ENCODE peak calls at places on chromosomes 13 and 19, in five cellular contexts. V is endothelial cell of umbilical vein, I is heart left ventricle, A is GM23338, S is DND-41. Y is an unnamed sample.

GRCh38 chr13:84118845-84119409 is 236.7 kb upstream of the SLITRK1 start:
- DNase-seq in A (no peak), S (no peak), I (no peak), V (no peak), Y (no peak)

GRCh38 chr19:51271015-51271600 is 20.2 kb downstream of the SIGLECL1 start:
- DNase-seq in I (no peak), V (no peak), S (no peak), A (peak), Y (no peak)

GRCh38 chr19:17420267-17420924 is 549 bp downstream of the MVB12A start:
- DNase-seq in V (peak), I (peak), S (peak), A (peak), Y (no peak)

GRCh38 chr13:97224544-97225324 is 2.6 kb downstream of the MBNL2 start:
- DNase-seq in V (peak), S (no peak), A (peak), I (no peak), Y (no peak)

GRCh38 chr19:36136975-36137686 is 2.7 kb upstream of the CAPNS1 start:
- DNase-seq in A (no peak), S (no peak), I (peak), V (peak), Y (peak)

GRCh38 chr13:101267656-101268055 is 148.7 kb downstream of the NALCN start:
- DNase-seq in S (no peak), V (no peak), I (no peak), A (no peak), Y (peak)

GRCh38 chr13:76116931-76117330 is 480.8 kb downstream of the LMO7 start:
- DNase-seq in V (no peak), A (no peak), S (no peak), I (no peak), Y (no peak)

GRCh38 chr13:102141625-102142472 is 260.0 kb downstream of the FGF14 start:
- DNase-seq in S (no peak), A (peak), I (no peak), V (peak), Y (no peak)

GRCh38 chr13:113117335-113117872 is 5.2 kb upstream of the F10 start:
- DNase-seq in S (no peak), A (no peak), V (no peak), I (peak), Y (no peak)

GRCh38 chr19:33813391-33814101 is 16.9 kb downstream of the KCTD15 start:
- DNase-seq in S (no peak), V (no peak), I (no peak), A (no peak), Y (no peak)

GRCh38 chr19:53140351-53140750 is 7.6 kb upstream of the ZNF415 start:
- DNase-seq in S (no peak), A (no peak), I (no peak), V (no peak), Y (no peak)

GRCh38 chr13:25207291-25207690 is 35.2 kb upstream of the AMER2 start:
- DNase-seq in S (no peak), I (no peak), V (no peak), A (no peak), Y (no peak)

GRCh38 chr19:40745402-40745780 is 4.9 kb downstream of the ACTMAP start:
- DNase-seq in I (no peak), S (no peak), V (peak), A (no peak), Y (no peak)

GRCh38 chr13:29479716-29480492 is 115.6 kb downstream of the SLC7A1 start:
- DNase-seq in V (no peak), S (no peak), A (peak), I (no peak), Y (no peak)

GRCh38 chr13:113273856-113274590 is 23.0 kb upstream of the LAMP1 start:
- DNase-seq in S (no peak), I (no peak), A (no peak), V (no peak), Y (peak)

GRCh38 chr13:91141619-91142061 is 205.8 kb upstream of the MIR17HG start:
- DNase-seq in S (no peak), I (no peak), A (no peak), V (no peak), Y (no peak)

GRCh38 chr19:40585677-40586422 is 9.2 kb downstream of the SHKBP1 start:
- DNase-seq in A (no peak), V (peak), S (no peak), I (no peak), Y (no peak)

GRCh38 chr13:27621116-27621365 is 651 bp upstream of the POLR1D start:
- DNase-seq in I (no peak), A (no peak), S (no peak), V (peak), Y (no peak)

GRCh38 chr13:20823071-20823470 is 49.3 kb upstream of the EEF1AKMT1 start:
- DNase-seq in V (no peak), A (no peak), I (no peak), S (no peak), Y (no peak)

GRCh38 chr13:26425439-26426358 is 131.8 kb upstream of the WASF3 start:
- DNase-seq in A (no peak), S (no peak), I (no peak), V (no peak), Y (no peak)

GRCh38 chr19:6588508-6589345 is 2.2 kb downstream of the CD70 start:
- DNase-seq in A (peak), S (no peak), V (no peak), I (no peak), Y (no peak)

GRCh38 chr19:6586726-6587092 is 4.2 kb downstream of the CD70 start:
- DNase-seq in I (no peak), A (no peak), S (no peak), V (no peak), Y (no peak)

GRCh38 chr19:6586056-6586455 is 4.9 kb downstream of the CD70 start:
- DNase-seq in V (no peak), A (no peak), I (no peak), S (no peak), Y (no peak)

GRCh38 chr19:6587998-6588507 is 2.9 kb downstream of the CD70 start:
- DNase-seq in I (no peak), V (no peak), S (no peak), A (peak), Y (no peak)

DNA sequence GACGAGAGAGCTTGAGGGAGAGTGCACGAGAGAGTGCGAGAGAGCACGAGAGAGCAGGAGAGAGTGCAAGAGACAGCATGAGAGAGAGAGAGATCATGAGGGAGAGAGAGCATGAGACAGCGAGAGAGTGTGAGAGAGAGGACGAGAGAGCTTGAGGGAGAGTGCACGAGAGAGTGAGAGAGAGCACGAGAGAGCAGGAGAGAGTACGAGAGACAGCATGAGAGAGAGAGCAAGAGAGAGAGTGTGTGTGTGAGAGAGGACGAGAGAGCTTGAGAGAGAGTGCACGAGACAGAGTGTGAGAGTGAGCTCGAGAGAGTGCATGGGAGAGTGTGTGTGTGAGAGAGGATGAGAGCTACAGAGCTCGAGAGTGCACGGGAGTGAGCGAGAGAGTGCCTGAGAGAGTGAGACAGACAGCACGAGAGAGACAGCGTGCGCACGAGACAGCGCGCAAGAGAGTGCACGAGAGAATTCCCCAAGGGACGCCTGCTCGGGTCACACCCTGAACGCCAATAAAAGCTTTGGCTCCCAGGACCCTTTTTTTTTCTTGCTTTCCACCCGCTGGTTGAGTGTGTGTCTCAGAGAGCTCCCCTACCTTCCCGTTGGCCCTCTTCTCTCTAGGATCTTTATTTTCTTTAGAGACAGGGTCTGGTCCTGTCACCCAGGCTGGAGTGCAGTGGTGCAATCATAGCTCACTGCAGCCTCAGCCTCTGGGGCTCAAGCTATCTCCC is 3.7 kb downstream of the CD70 start:
- DNase-seq in A (peak), S (no peak), I (no peak), V (no peak), Y (no peak)
- H3K27ac ChIP-seq in A (no peak), S (peak), I (no peak), V (no peak), Y (no peak)

GRCh38 chr19:1017115-1017905 is 3.6 kb downstream of the TMEM259 start:
- DNase-seq in I (no peak), S (no peak), A (no peak), V (no peak), Y (no peak)

GRCh38 chr19:1015782-1016646 is 4.9 kb downstream of the TMEM259 start:
- DNase-seq in S (no peak), V (no peak), A (peak), I (no peak), Y (no peak)

GRCh38 chr19:1015061-1015781 is 5.7 kb downstream of the TMEM259 start:
- DNase-seq in S (no peak), V (no peak), A (no peak), I (no peak), Y (no peak)

GRCh38 chr19:1017906-1018305 is 3.0 kb downstream of the TMEM259 start:
- DNase-seq in A (no peak), S (no peak), V (no peak), I (no peak), Y (no peak)

GRCh38 chr19:1016647-1017114 is 4.2 kb downstream of the TMEM259 start:
- DNase-seq in I (no peak), V (peak), S (no peak), A (no peak), Y (no peak)
- H3K27ac ChIP-seq in I (peak), V (peak), S (no peak), A (peak), Y (peak)

DNA sequence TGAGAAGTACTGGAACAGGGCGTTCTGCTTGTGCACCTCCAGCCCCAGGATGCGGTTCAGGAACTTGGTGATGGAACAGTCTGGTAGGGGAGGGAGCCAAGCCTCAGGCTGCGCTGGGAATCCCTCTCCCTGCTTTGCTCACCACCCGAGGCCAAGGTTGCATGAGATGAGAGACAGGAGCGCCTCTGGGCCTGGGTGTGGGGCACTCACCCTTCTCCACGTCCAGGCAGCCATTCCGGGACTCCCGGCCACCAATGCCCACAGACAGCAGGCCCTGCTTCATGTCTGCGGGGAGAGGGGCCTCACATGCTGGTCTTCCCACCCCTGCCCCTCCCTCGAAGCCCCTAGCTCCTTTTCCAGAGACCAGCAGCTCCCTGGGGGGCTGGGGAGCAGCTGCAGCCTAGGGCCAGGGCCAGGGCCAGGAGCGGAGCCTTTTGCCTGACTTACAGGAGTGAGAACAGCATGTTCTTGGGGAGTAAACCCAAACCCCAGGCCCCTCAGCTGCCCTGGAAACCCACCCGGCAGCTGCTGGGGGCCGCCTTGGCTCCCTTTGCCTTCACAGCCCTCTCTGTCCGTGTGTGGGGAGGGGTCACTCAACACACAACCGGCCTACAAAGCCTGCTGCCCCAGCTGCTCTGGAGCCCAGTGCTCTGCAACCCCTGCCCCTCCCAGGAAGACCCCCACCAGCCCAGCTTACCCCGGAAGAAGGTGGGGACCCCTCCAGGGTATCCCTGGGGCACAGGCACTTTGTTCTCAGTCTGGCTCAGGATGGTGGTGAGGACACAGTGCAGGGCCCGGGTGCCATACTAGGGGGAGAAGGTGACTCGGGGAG is 7.2 kb downstream of the GPX4 start:
- DNase-seq in I (no peak), V (no peak), S (no peak), A (no peak), Y (no peak)
- H3K27ac ChIP-seq in I (no peak), V (no peak), S (no peak), A (no peak), Y (no peak)

DNA sequence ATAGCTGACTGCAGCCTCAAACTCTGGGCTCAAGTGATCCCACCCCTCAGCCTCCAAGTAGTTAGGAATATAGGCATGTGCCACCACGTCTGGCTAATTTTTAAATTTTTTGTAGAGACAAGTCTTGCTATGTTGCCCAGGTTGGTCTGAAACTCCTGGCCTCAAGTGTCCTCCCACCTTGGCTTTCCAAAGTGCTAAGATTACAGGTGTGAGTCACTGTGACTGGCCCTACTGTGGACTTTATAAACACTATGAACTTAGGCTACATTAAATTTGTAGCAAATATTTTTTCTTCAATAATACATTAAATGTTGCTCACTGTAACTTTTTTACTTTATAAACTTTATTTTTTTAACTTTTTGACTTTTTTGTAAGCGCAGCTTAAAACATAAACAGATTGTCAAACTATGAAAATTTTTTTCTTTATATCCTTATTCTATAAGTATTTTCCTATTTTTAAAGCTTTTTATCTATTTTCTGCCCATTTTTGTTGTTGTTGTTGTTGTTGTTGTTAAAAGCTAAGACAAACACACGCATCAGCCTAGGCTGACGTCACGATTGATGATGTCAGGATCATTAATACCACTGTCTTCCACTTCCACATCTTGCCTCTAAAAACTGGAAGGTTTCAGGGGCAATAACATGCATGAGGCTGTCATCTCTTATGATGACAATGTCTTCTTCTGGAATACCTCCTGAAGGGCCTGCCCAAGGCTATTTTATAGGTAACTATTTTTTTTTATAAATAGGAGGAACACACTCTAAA is 204.2 kb downstream of the KLF5 start:
- DNase-seq in V (no peak), I (no peak), A (no peak), S (no peak), Y (no peak)
- H3K27ac ChIP-seq in V (no peak), I (no peak), A (no peak), S (no peak), Y (peak)

DNA sequence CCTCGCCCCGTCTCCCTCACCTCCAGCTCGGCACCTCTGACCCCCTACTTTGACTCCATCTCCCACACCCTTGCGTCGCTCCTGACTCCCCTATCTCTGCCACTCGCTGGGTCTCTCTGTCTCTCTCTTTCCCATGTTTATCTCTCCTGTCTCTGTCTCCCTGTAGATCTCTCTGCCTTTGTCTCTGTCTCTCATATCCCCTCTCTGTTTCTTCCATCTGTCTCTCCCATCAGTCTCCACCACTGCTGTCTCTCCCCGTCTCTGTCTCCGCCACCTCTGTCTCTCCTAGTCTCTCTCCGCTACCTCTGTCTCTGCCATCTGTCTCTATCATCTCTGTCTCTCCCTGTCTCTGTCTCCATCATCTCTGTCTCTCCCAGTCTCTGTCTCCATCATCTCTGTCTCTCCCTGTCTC is 12.4 kb upstream of the BBC3 start:
- DNase-seq in A (no peak), V (peak), S (no peak), I (no peak), Y (no peak)
- H3K27ac ChIP-seq in A (no peak), V (peak), S (peak), I (peak), Y (peak)

GRCh38 chr19:38812841-38813320 is at the start of gene LGALS4:
- DNase-seq in I (no peak), V (no peak), S (no peak), A (no peak), Y (no peak)
- H3K27ac ChIP-seq in I (no peak), V (no peak), S (no peak), A (no peak), Y (no peak)

Y was measured in epithelial cell of prostate.